ENCODE peak calls at places on chromosomes 11 and 22, in seven cellular contexts. B, R, J, D, I, E and X are unnamed samples.

GRCh38 chr11:120929664-120930154 is 94.2 kb upstream of the TBCEL start:
- DNase-seq in I (peak), D (peak), R (peak), B (peak), E (no peak), J (peak), X (peak)

GRCh38 chr11:112310414-112310813 is 49.8 kb upstream of the PLET1 start:
- DNase-seq in B (peak), E (no peak), D (no peak), J (no peak), R (no peak), I (no peak), X (no peak)

GRCh38 chr22:46002757-46003270 is 25.9 kb upstream of the WNT7B start:
- DNase-seq in J (peak), D (no peak), I (no peak), R (no peak), E (no peak), B (no peak), X (no peak)

GRCh38 chr11:4191031-4191571 is 96.5 kb downstream of the RRM1 start:
- DNase-seq in I (no peak), B (peak), D (no peak), R (peak), J (no peak), E (no peak), X (peak)

GRCh38 chr11:113106507-113106906 is 145.3 kb downstream of the NCAM1 start:
- DNase-seq in I (no peak), B (peak), D (no peak), R (no peak), E (no peak), J (peak), X (no peak)

GRCh38 chr11:64093233-64094039 is 57.7 kb downstream of the FLRT1 start:
- DNase-seq in B (no peak), J (no peak), I (peak), E (no peak), R (no peak), D (no peak), X (no peak)

GRCh38 chr11:27464155-27464759 is 8.3 kb downstream of the LGR4 start:
- DNase-seq in D (peak), B (peak), I (peak), J (peak), E (no peak), R (no peak), X (no peak)

GRCh38 chr11:12042215-12042676 is 33.8 kb upstream of the DKK3 start:
- DNase-seq in R (no peak), B (peak), J (peak), D (no peak), I (no peak), E (peak), X (no peak)

GRCh38 chr11:131760191-131760951 is 390.0 kb downstream of the NTM start:
- DNase-seq in I (no peak), B (peak), R (no peak), D (no peak), E (no peak), J (peak), X (no peak)

GRCh38 chr11:34250732-34251639 is 106.8 kb downstream of the ABTB2 start:
- DNase-seq in I (no peak), E (no peak), R (peak), J (peak), B (peak), D (peak), X (no peak)

GRCh38 chr22:19811211-19811621 is 43.5 kb downstream of the GNB1L start:
- DNase-seq in B (no peak), R (no peak), E (no peak), D (no peak), I (no peak), J (no peak), X (no peak)

GRCh38 chr22:34255042-34255441 is 334.8 kb upstream of the LARGE1 start:
- DNase-seq in D (no peak), E (no peak), R (no peak), I (no peak), B (no peak), J (no peak), X (no peak)

GRCh38 chr22:37442537-37442936 is 15.3 kb upstream of the ELFN2 start:
- DNase-seq in B (peak), R (no peak), I (peak), D (peak), J (peak), E (no peak), X (no peak)

GRCh38 chr22:29635734-29636357 is 32.4 kb downstream of the NF2 start:
- DNase-seq in R (no peak), D (peak), J (peak), I (peak), E (no peak), B (peak), X (peak)

GRCh38 chr22:33126881-33127280 is 68.7 kb upstream of the SYN3 start:
- DNase-seq in J (peak), E (no peak), R (no peak), D (no peak), I (peak), B (no peak), X (no peak)